ENCODE peak calls at places on chromosomes 6 and 20, in eight cellular contexts. One of them, this sample, is unnamed.

GRCh38 chr6:21384211-21384610 is 209.3 kb upstream of the SOX4 start:
- DNase-seq in Jurkat, Clone E6-1: no peak
- DNase-seq in effector memory CD4-positive, alpha-beta T cell: no peak
- DNase-seq in NCI-H1092 treated with DMSO at 0.1 percent for 48 hours: no peak
- DNase-seq in iPS-NIHi11: no peak
- DNase-seq in NCI-H1105 treated with DMSO at 0.1 percent for 48 hours: no peak
- DNase-seq in stomach: no peak
- DNase-seq in fibroblast of pulmonary artery: no peak
- DNase-seq in this sample: no peak

GRCh38 chr20:22523499-22524392 is 60.6 kb downstream of the FOXA2 start:
- DNase-seq in Jurkat, Clone E6-1: no peak
- DNase-seq in fibroblast of pulmonary artery: no peak
- DNase-seq in NCI-H1105 treated with DMSO at 0.1 percent for 48 hours: no peak
- DNase-seq in stomach: peak; percentile 46
- DNase-seq in NCI-H1092 treated with DMSO at 0.1 percent for 48 hours: no peak
- DNase-seq in iPS-NIHi11: no peak
- DNase-seq in effector memory CD4-positive, alpha-beta T cell: no peak
- DNase-seq in this sample: no peak

GRCh38 chr20:6299451-6299850 is 176.6 kb upstream of the FERMT1 start:
- DNase-seq in NCI-H1092 treated with DMSO at 0.1 percent for 48 hours: no peak
- DNase-seq in effector memory CD4-positive, alpha-beta T cell: no peak
- DNase-seq in stomach: no peak
- DNase-seq in iPS-NIHi11: no peak
- DNase-seq in NCI-H1105 treated with DMSO at 0.1 percent for 48 hours: no peak
- DNase-seq in Jurkat, Clone E6-1: no peak
- DNase-seq in fibroblast of pulmonary artery: no peak
- DNase-seq in this sample: no peak

GRCh38 chr6:81981812-81982211 is 229.3 kb upstream of the TENT5A start:
- DNase-seq in effector memory CD4-positive, alpha-beta T cell: no peak
- DNase-seq in fibroblast of pulmonary artery: peak; percentile 75
- DNase-seq in stomach: no peak
- DNase-seq in NCI-H1092 treated with DMSO at 0.1 percent for 48 hours: no peak
- DNase-seq in iPS-NIHi11: no peak
- DNase-seq in Jurkat, Clone E6-1: no peak
- DNase-seq in NCI-H1105 treated with DMSO at 0.1 percent for 48 hours: no peak
- DNase-seq in this sample: peak; percentile 76

GRCh38 chr6:113347420-113347819 is 509.7 kb upstream of the MARCKS start:
- DNase-seq in iPS-NIHi11: no peak
- DNase-seq in Jurkat, Clone E6-1: no peak
- DNase-seq in NCI-H1105 treated with DMSO at 0.1 percent for 48 hours: no peak
- DNase-seq in NCI-H1092 treated with DMSO at 0.1 percent for 48 hours: no peak
- DNase-seq in fibroblast of pulmonary artery: peak; percentile 46
- DNase-seq in stomach: no peak
- DNase-seq in effector memory CD4-positive, alpha-beta T cell: no peak
- DNase-seq in this sample: peak; percentile 61

GRCh38 chr6:88490865-88491264 is 324.7 kb upstream of the CNR1 start:
- DNase-seq in stomach: no peak
- DNase-seq in effector memory CD4-positive, alpha-beta T cell: no peak
- DNase-seq in NCI-H1092 treated with DMSO at 0.1 percent for 48 hours: no peak
- DNase-seq in Jurkat, Clone E6-1: no peak
- DNase-seq in fibroblast of pulmonary artery: peak; percentile 64
- DNase-seq in NCI-H1105 treated with DMSO at 0.1 percent for 48 hours: no peak
- DNase-seq in iPS-NIHi11: no peak
- DNase-seq in this sample: peak; percentile 29

GRCh38 chr6:15247750-15248450 is 2.0 kb downstream of the JARID2 start:
- DNase-seq in NCI-H1105 treated with DMSO at 0.1 percent for 48 hours: peak; percentile 47
- DNase-seq in Jurkat, Clone E6-1: no peak
- DNase-seq in effector memory CD4-positive, alpha-beta T cell: peak; percentile 18
- DNase-seq in fibroblast of pulmonary artery: peak; percentile 67
- DNase-seq in NCI-H1092 treated with DMSO at 0.1 percent for 48 hours: no peak
- DNase-seq in stomach: peak; percentile 58
- DNase-seq in iPS-NIHi11: peak; percentile 76
- DNase-seq in this sample: peak; percentile 62

GRCh38 chr6:168730931-168731716 is 290.1 kb downstream of the SMOC2 start:
- DNase-seq in fibroblast of pulmonary artery: no peak
- DNase-seq in stomach: no peak
- DNase-seq in effector memory CD4-positive, alpha-beta T cell: no peak
- DNase-seq in Jurkat, Clone E6-1: no peak
- DNase-seq in NCI-H1092 treated with DMSO at 0.1 percent for 48 hours: no peak
- DNase-seq in NCI-H1105 treated with DMSO at 0.1 percent for 48 hours: no peak
- DNase-seq in iPS-NIHi11: no peak
- DNase-seq in this sample: no peak

GRCh38 chr6:3977875-3978711 is 100.8 kb downstream of the FAM217A start:
- DNase-seq in iPS-NIHi11: peak; percentile 42
- DNase-seq in Jurkat, Clone E6-1: peak; percentile 85
- DNase-seq in effector memory CD4-positive, alpha-beta T cell: peak; percentile 15
- DNase-seq in stomach: no peak
- DNase-seq in NCI-H1092 treated with DMSO at 0.1 percent for 48 hours: no peak
- DNase-seq in NCI-H1105 treated with DMSO at 0.1 percent for 48 hours: no peak
- DNase-seq in fibroblast of pulmonary artery: peak; percentile 94
- DNase-seq in this sample: peak; percentile 86

This sample was measured in Daoy.